ENCODE peak calls at places on chromosomes 16 and 17, in seven cellular contexts. S is endothelial cell of umbilical vein, L is stomach, B is breast epithelium, D is transverse colon, F is suprapubic skin, V is H1. N is an unnamed sample.

GRCh38 chr17:75814021-75814395 is 29.4 kb downstream of the UNK start:
- DNase-seq in S (no peak), L (no peak), B (no peak), D (no peak), F (no peak), V (no peak), N (no peak)

GRCh38 chr16:927931-928330 is 42.9 kb downstream of the LMF1 start:
- DNase-seq in S (no peak), L (no peak), B (no peak), D (no peak), F (no peak), V (no peak), N (no peak)

GRCh38 chr16:27319257-27319965 is 5.6 kb downstream of the IL4R start:
- DNase-seq in S (no peak), L (no peak), B (no peak), D (no peak), F (peak), V (no peak), N (peak)

GRCh38 chr17:29594441-29595090 is 1.6 kb downstream of the ANKRD13B start:
- DNase-seq in S (no peak), L (no peak), B (no peak), D (peak), F (no peak), V (no peak), N (no peak)

GRCh38 chr17:52744179-52744578 is 585.7 kb upstream of the CA10 start:
- DNase-seq in S (no peak), L (no peak), B (no peak), D (no peak), F (no peak), V (no peak), N (no peak)

GRCh38 chr17:1730004-1730344 is 5.5 kb downstream of the WDR81 start:
- DNase-seq in S (no peak), L (no peak), B (no peak), D (no peak), F (peak), V (no peak), N (peak)

GRCh38 chr17:8153957-8154607 is 1.9 kb upstream of the PER1 start:
- DNase-seq in S (peak), L (peak), B (peak), D (peak), F (peak), V (peak), N (peak)

GRCh38 chr16:14324581-14324980 is 253.5 kb downstream of the MRTFB start:
- DNase-seq in S (peak), L (no peak), B (no peak), D (no peak), F (no peak), V (no peak), N (no peak)

GRCh38 chr17:81621494-81622230 is 15.2 kb downstream of the NPLOC4 start:
- DNase-seq in S (peak), L (peak), B (no peak), D (no peak), F (no peak), V (no peak), N (peak)

GRCh38 chr16:24036614-24037013 is 200.8 kb downstream of the PRKCB start:
- DNase-seq in S (peak), L (peak), B (no peak), D (peak), F (no peak), V (no peak), N (no peak)

GRCh38 chr16:1777375-1778199 is 4.7 kb upstream of the MRPS34 start:
- DNase-seq in S (no peak), L (no peak), B (no peak), D (no peak), F (no peak), V (no peak), N (no peak)

GRCh38 chr17:50062323-50063243 is 6.7 kb downstream of the ITGA3 start:
- DNase-seq in S (no peak), L (peak), B (peak), D (peak), F (peak), V (no peak), N (peak)

GRCh38 chr17:57723427-57724037 is 21.6 kb downstream of the CCDC182 start:
- DNase-seq in S (no peak), L (no peak), B (no peak), D (no peak), F (no peak), V (no peak), N (no peak)

GRCh38 chr16:14196539-14196938 is 125.4 kb downstream of the MRTFB start:
- DNase-seq in S (peak), L (no peak), B (no peak), D (no peak), F (no peak), V (no peak), N (no peak)

GRCh38 chr17:50945779-50946222 is 79.6 kb upstream of the TOB1 start:
- DNase-seq in S (no peak), L (no peak), B (no peak), D (no peak), F (no peak), V (no peak), N (no peak)

GRCh38 chr16:74448990-74449389 is 27.7 kb upstream of the CLEC18B start:
- DNase-seq in S (peak), L (peak), B (no peak), D (peak), F (peak), V (no peak), N (no peak)

GRCh38 chr17:46776298-46777005 is 42.0 kb downstream of the WNT3 start:
- DNase-seq in S (no peak), L (no peak), B (no peak), D (no peak), F (no peak), V (no peak), N (peak)

GRCh38 chr17:18108400-18109312 is at the start of gene MYO15A:
- DNase-seq in S (no peak), L (no peak), B (no peak), D (no peak), F (no peak), V (no peak), N (no peak)

GRCh38 chr16:67648088-67648763 is 3.3 kb downstream of the CARMIL2 start:
- DNase-seq in S (no peak), L (no peak), B (no peak), D (no peak), F (peak), V (no peak), N (no peak)

GRCh38 chr17:17102176-17102575 is 59.9 kb downstream of the MPRIP start:
- DNase-seq in S (no peak), L (no peak), B (no peak), D (no peak), F (no peak), V (no peak), N (no peak)

GRCh38 chr17:70668276-70668937 is 499.1 kb downstream of the KCNJ2 start:
- DNase-seq in S (no peak), L (no peak), B (no peak), D (peak), F (no peak), V (no peak), N (no peak)

GRCh38 chr16:30829130-30830071 is 42.4 kb upstream of the ZNF629 start:
- DNase-seq in S (no peak), L (peak), B (no peak), D (peak), F (no peak), V (no peak), N (no peak)

GRCh38 chr17:34412965-34413441 is 50.0 kb upstream of the CCL1 start:
- DNase-seq in S (peak), L (no peak), B (no peak), D (no peak), F (no peak), V (no peak), N (no peak)

GRCh38 chr16:25493136-25493811 is 198.5 kb upstream of the HS3ST4 start:
- DNase-seq in S (no peak), L (no peak), B (no peak), D (no peak), F (no peak), V (no peak), N (no peak)

GRCh38 chr17:42405963-42406495 is 17.0 kb downstream of the CAVIN1 start:
- DNase-seq in S (peak), L (peak), B (peak), D (peak), F (peak), V (no peak), N (peak)

GRCh38 chr17:51819341-51819740 is 339.2 kb downstream of the CA10 start:
- DNase-seq in S (no peak), L (no peak), B (no peak), D (no peak), F (no peak), V (no peak), N (no peak)

GRCh38 chr16:669666-670065 is 1.7 kb downstream of the RHOT2 start:
- DNase-seq in S (no peak), L (no peak), B (no peak), D (no peak), F (no peak), V (no peak), N (no peak)

GRCh38 chr17:2980211-2980903 is 83.0 kb downstream of the OR1D5 start:
- DNase-seq in S (no peak), L (no peak), B (no peak), D (no peak), F (no peak), V (no peak), N (peak)

GRCh38 chr17:65850486-65850885 is 289.0 kb upstream of the AXIN2 start:
- DNase-seq in S (no peak), L (no peak), B (no peak), D (no peak), F (no peak), V (no peak), N (no peak)

GRCh38 chr17:76213491-76213890 is 26.8 kb downstream of the RNF157 start:
- DNase-seq in S (no peak), L (no peak), B (no peak), D (no peak), F (no peak), V (no peak), N (no peak)

GRCh38 chr17:82435103-82435502 is 15.4 kb downstream of the CYBC1 start:
- DNase-seq in S (no peak), L (no peak), B (no peak), D (no peak), F (peak), V (no peak), N (peak)

GRCh38 chr16:1953734-1954133 is 755 bp downstream of the RPL3L start:
- DNase-seq in S (no peak), L (no peak), B (no peak), D (no peak), F (peak), V (no peak), N (peak)

GRCh38 chr16:55759983-55760664 is 72.8 kb downstream of the CES1 start:
- DNase-seq in S (no peak), L (no peak), B (no peak), D (no peak), F (no peak), V (no peak), N (no peak)

GRCh38 chr16:18942069-18942468 is 15.9 kb upstream of the SMG1 start:
- DNase-seq in S (no peak), L (no peak), B (no peak), D (no peak), F (no peak), V (no peak), N (no peak)

GRCh38 chr16:30741461-30741914 is 6.7 kb upstream of the PHKG2 start:
- DNase-seq in S (peak), L (peak), B (peak), D (peak), F (peak), V (no peak), N (no peak)

GRCh38 chr17:81731271-81731670 is 19.2 kb downstream of the SLC25A10 start:
- DNase-seq in S (no peak), L (no peak), B (no peak), D (no peak), F (no peak), V (no peak), N (no peak)

GRCh38 chr16:66682271-66682670 is 14.3 kb downstream of the CMTM4 start:
- DNase-seq in S (peak), L (no peak), B (no peak), D (no peak), F (no peak), V (no peak), N (no peak)

GRCh38 chr17:62824290-62825135 is 16.4 kb upstream of the MARCHF10 start:
- DNase-seq in S (no peak), L (no peak), B (no peak), D (no peak), F (no peak), V (peak), N (no peak)

GRCh38 chr17:66525338-66525737 is 222.9 kb downstream of the PRKCA start:
- DNase-seq in S (no peak), L (no peak), B (no peak), D (no peak), F (no peak), V (no peak), N (no peak)

GRCh38 chr16:50697421-50697715 is 4.0 kb downstream of the NOD2 start:
- DNase-seq in S (no peak), L (no peak), B (no peak), D (no peak), F (peak), V (no peak), N (no peak)

GRCh38 chr16:50699345-50700159 is 6.1 kb downstream of the NOD2 start:
- DNase-seq in S (no peak), L (no peak), B (no peak), D (no peak), F (no peak), V (no peak), N (peak)

GRCh38 chr16:50696126-50696525 is 2.7 kb downstream of the NOD2 start:
- DNase-seq in S (no peak), L (no peak), B (no peak), D (no peak), F (no peak), V (no peak), N (no peak)

GRCh38 chr16:50696575-50697420 is 3.4 kb downstream of the NOD2 start:
- DNase-seq in S (no peak), L (peak), B (peak), D (peak), F (peak), V (no peak), N (peak)

GRCh38 chr16:50697881-50698767 is 4.7 kb downstream of the NOD2 start:
- DNase-seq in S (peak), L (peak), B (no peak), D (peak), F (peak), V (no peak), N (peak)
- TF ChIP-seq POLR2AphosphoS5 in S (no peak), L (no peak), B (peak), D (no peak), F (no peak), V (no peak), N (peak)

GRCh38 chr16:72938426-72939164 is 109.3 kb downstream of the ZFHX3 start:
- DNase-seq in S (peak), L (peak), B (peak), D (peak), F (peak), V (no peak), N (peak)
- TF ChIP-seq POLR2AphosphoS5 in S (peak), L (peak), B (no peak), D (no peak), F (no peak), V (no peak), N (no peak)

DNA sequence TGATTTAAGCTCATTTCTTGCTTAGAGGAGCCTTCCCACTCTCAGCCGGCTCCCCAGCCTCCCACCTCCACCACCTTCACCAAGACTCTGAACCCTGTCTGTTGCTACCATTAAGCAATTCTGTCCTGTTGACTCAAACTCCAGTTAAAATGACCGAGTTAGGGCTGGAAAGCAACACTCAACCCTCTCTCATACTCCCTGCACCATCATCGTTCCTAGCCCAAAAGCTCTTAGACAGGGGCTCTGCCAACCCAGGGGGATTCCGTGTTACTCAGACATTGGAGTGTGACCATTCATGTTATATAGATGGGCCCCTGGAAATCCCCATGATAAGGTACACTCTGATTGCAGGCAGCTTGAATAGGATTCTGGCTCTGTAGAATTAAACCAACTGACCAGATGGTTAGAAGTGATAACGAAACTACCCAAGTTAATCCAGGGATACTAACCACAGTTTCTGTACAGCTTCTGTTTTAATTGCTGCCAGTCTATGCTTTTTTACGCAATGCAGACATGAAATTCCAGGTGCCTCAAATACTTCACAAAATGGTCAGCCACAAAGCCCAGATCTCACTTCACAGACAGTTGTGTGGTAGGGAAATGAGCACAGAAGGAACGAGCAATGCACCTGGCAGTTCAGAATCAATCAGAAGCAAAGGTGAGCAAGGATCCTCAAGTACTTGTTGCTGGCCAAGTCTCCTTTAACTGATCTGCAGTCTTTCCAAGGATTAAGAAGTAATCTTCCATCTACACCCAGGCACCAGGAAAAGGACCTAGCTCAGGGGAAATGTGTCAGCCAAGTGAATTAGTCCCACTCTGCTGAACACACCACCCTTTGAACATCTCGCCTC is 2.1 kb downstream of the SSTR2 start:
- DNase-seq in S (no peak), L (no peak), B (no peak), D (no peak), F (no peak), V (no peak), N (no peak)
- TF ChIP-seq POLR2AphosphoS5 in S (no peak), L (no peak), B (no peak), D (no peak), F (no peak), V (no peak), N (no peak)

GRCh38 chr16:72977127-72977526 is 70.8 kb downstream of the ZFHX3 start:
- DNase-seq in S (no peak), L (no peak), B (no peak), D (no peak), F (no peak), V (no peak), N (no peak)
- TF ChIP-seq POLR2AphosphoS5 in S (no peak), L (no peak), B (no peak), D (no peak), F (no peak), V (no peak), N (no peak)

DNA sequence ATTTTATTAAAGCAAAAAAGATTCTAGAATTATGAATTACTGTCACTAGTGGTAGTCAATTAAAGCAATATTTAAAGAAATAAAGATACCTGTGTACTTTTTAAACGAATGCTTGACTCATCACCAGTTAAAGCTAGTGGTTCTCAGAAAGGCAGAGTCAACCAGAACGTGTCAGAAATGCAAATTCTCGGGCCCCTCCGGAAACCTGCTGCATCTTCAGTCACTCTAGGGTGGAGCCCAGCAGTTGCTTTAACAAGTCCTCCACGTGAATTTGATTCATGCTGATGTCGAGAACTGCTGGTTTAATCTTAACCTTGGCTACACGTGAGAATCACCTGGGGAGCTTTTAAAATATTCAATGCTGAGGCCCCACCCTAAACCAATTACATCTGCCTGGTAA is 169.8 kb upstream of the SDK2 start:
- DNase-seq in S (no peak), L (no peak), B (no peak), D (no peak), F (no peak), V (no peak), N (no peak)
- TF ChIP-seq POLR2AphosphoS5 in S (no peak), L (no peak), B (no peak), D (no peak), F (no peak), V (no peak), N (no peak)

N was measured in spleen.